ENCODE peak calls at places on chromosomes 5 and 9, in five cellular contexts. One of them, this sample, is unnamed.

GRCh38 chr5:10315181-10315580 is 7.5 kb upstream of the CMBL start:
- DNase-seq in choroid plexus epithelial cell: no peak
- DNase-seq in RPMI8226: no peak
- DNase-seq in transverse colon: no peak
- DNase-seq in left lung: peak
- DNase-seq in this sample: no peak

GRCh38 chr9:86287013-86287412 is 4.7 kb upstream of the ISCA1 start:
- DNase-seq in RPMI8226: no peak
- DNase-seq in transverse colon: no peak
- DNase-seq in choroid plexus epithelial cell: peak
- DNase-seq in left lung: no peak
- DNase-seq in this sample: no peak

GRCh38 chr9:96245399-96245798 is 56.6 kb downstream of the HSD17B3 start:
- DNase-seq in RPMI8226: no peak
- DNase-seq in left lung: no peak
- DNase-seq in choroid plexus epithelial cell: no peak
- DNase-seq in transverse colon: no peak
- DNase-seq in this sample: no peak

GRCh38 chr9:6566409-6567139 is 79.0 kb downstream of the GLDC start:
- DNase-seq in transverse colon: no peak
- DNase-seq in RPMI8226: no peak
- DNase-seq in left lung: peak
- DNase-seq in choroid plexus epithelial cell: peak
- DNase-seq in this sample: peak

GRCh38 chr5:168939887-168940534 is 360.8 kb upstream of the PANK3 start:
- DNase-seq in RPMI8226: no peak
- DNase-seq in transverse colon: no peak
- DNase-seq in left lung: no peak
- DNase-seq in choroid plexus epithelial cell: no peak
- DNase-seq in this sample: no peak

GRCh38 chr9:15696979-15697378 is 144.1 kb downstream of the CCDC171 start:
- DNase-seq in transverse colon: no peak
- DNase-seq in choroid plexus epithelial cell: peak
- DNase-seq in left lung: no peak
- DNase-seq in RPMI8226: no peak
- DNase-seq in this sample: no peak

GRCh38 chr9:138049085-138049778 is 171.7 kb downstream of the CACNA1B start:
- DNase-seq in RPMI8226: no peak
- DNase-seq in choroid plexus epithelial cell: no peak
- DNase-seq in left lung: no peak
- DNase-seq in transverse colon: no peak
- DNase-seq in this sample: no peak

GRCh38 chr5:89300426-89300970 is 417.5 kb upstream of the MEF2C start:
- DNase-seq in transverse colon: no peak
- DNase-seq in choroid plexus epithelial cell: no peak
- DNase-seq in RPMI8226: no peak
- DNase-seq in left lung: no peak
- DNase-seq in this sample: no peak

GRCh38 chr9:125706661-125707539 is at the start of gene MAPKAP1:
- DNase-seq in left lung: peak
- DNase-seq in transverse colon: peak
- DNase-seq in choroid plexus epithelial cell: peak
- DNase-seq in RPMI8226: peak
- DNase-seq in this sample: peak

GRCh38 chr5:169336234-169336633 is 35.3 kb upstream of the SLIT3 start:
- DNase-seq in transverse colon: no peak
- DNase-seq in choroid plexus epithelial cell: no peak
- DNase-seq in RPMI8226: no peak
- DNase-seq in left lung: no peak
- DNase-seq in this sample: no peak

GRCh38 chr9:123174887-123175518 is 93.4 kb downstream of the STRBP start:
- DNase-seq in RPMI8226: peak
- DNase-seq in left lung: no peak
- DNase-seq in transverse colon: no peak
- DNase-seq in choroid plexus epithelial cell: no peak
- DNase-seq in this sample: no peak

GRCh38 chr5:31036407-31036806 is 157.1 kb upstream of the CDH6 start:
- DNase-seq in left lung: no peak
- DNase-seq in RPMI8226: no peak
- DNase-seq in transverse colon: no peak
- DNase-seq in choroid plexus epithelial cell: peak
- DNase-seq in this sample: no peak

GRCh38 chr5:120613729-120614128 is 149.6 kb downstream of the PRR16 start:
- DNase-seq in RPMI8226: no peak
- DNase-seq in left lung: no peak
- DNase-seq in transverse colon: no peak
- DNase-seq in choroid plexus epithelial cell: peak
- DNase-seq in this sample: no peak

GRCh38 chr5:75681125-75681830 is 36.0 kb downstream of the POC5 start:
- DNase-seq in choroid plexus epithelial cell: peak
- DNase-seq in left lung: no peak
- DNase-seq in transverse colon: no peak
- DNase-seq in RPMI8226: peak
- DNase-seq in this sample: no peak

GRCh38 chr9:21672140-21672539 is 130.3 kb upstream of the MTAP start:
- DNase-seq in transverse colon: no peak
- DNase-seq in choroid plexus epithelial cell: no peak
- DNase-seq in left lung: no peak
- DNase-seq in RPMI8226: no peak
- DNase-seq in this sample: no peak

This sample was measured in CD14-positive monocyte.